ENCODE peak calls at places on chromosomes 5 and 9, in six cellular contexts. M is A172, K is stromal cell of bone marrow, T is retinal pigment epithelial cell, V is posterior cingulate gyrus, J is T-cell. W is an unnamed sample.

GRCh38 chr9:119441338-119441737 is 72.1 kb upstream of the BRINP1 start:
- DNase-seq in V (no peak), J (no peak), T (no peak), M (no peak), K (no peak), W (no peak)

GRCh38 chr5:147483197-147483790 is 26.6 kb downstream of the DPYSL3 start:
- DNase-seq in T (no peak), V (no peak), M (no peak), J (no peak), K (no peak), W (no peak)

GRCh38 chr5:79795764-79796398 is 106.2 kb downstream of the CMYA5 start:
- DNase-seq in M (no peak), K (no peak), V (no peak), J (no peak), T (peak; percentile 6), W (no peak)

GRCh38 chr9:4936823-4937222 is 48.2 kb upstream of the JAK2 start:
- DNase-seq in M (no peak), V (no peak), T (no peak), J (no peak), K (no peak), W (no peak)

GRCh38 chr9:16515207-16515606 is 355.3 kb downstream of the BNC2 start:
- DNase-seq in M (no peak), K (no peak), T (peak; percentile 44), J (no peak), V (no peak), W (no peak)

GRCh38 chr5:32153723-32154122 is 20.4 kb downstream of the GOLPH3 start:
- DNase-seq in M (no peak), V (no peak), K (no peak), J (no peak), T (no peak), W (no peak)

GRCh38 chr9:6641073-6641455 is 4.5 kb downstream of the GLDC start:
- DNase-seq in M (no peak), V (no peak), J (no peak), T (no peak), K (no peak), W (no peak)

GRCh38 chr5:10421841-10422691 is 19.6 kb upstream of the ROPN1L start:
- DNase-seq in V (no peak), J (no peak), M (no peak), T (no peak), K (no peak), W (no peak)

GRCh38 chr5:10244357-10244944 is 5.2 kb downstream of the ATPSCKMT start:
- DNase-seq in M (no peak), K (no peak), T (no peak), J (no peak), V (no peak), W (no peak)

GRCh38 chr9:134525841-134526797 is 115.5 kb upstream of the COL5A1 start:
- DNase-seq in V (no peak), K (no peak), J (no peak), T (no peak), M (no peak), W (no peak)

GRCh38 chr9:72037571-72037970 is 22.8 kb downstream of the C9orf57 start:
- DNase-seq in V (no peak), T (no peak), K (no peak), J (no peak), M (no peak), W (no peak)